ENCODE peak calls at places on chromosomes 5 and 9, in eight cellular contexts. H is ovary, W is Peyer's patch, V is adrenal gland, F is stomach, K is spleen, D is body of pancreas, G is breast epithelium. X is an unnamed sample.

GRCh38 chr5:65961644-65962043 is 35.3 kb downstream of the ERBIN start:
- DNase-seq in W (no peak), K (no peak), F (no peak), D (no peak), H (no peak), G (no peak), V (no peak), X (no peak)

GRCh38 chr9:76085596-76085995 is 195.1 kb downstream of the PCSK5 start:
- DNase-seq in D (no peak), K (no peak), W (no peak), V (no peak), G (no peak), F (no peak), H (no peak), X (no peak)

GRCh38 chr5:91668261-91668660 is 285.1 kb upstream of the ARRDC3 start:
- DNase-seq in F (no peak), D (no peak), H (no peak), V (no peak), W (no peak), K (no peak), G (no peak), X (no peak)

GRCh38 chr5:55903121-55903701 is 52.1 kb downstream of the IL31RA start:
- DNase-seq in G (no peak), H (no peak), D (no peak), K (no peak), W (no peak), V (no peak), F (no peak), X (no peak)

GRCh38 chr9:82489579-82489915 is 501.0 kb downstream of the SPATA31D1 start:
- DNase-seq in F (no peak), D (no peak), V (no peak), K (no peak), W (no peak), G (no peak), H (no peak), X (no peak)

GRCh38 chr5:6556089-6556801 is 76.6 kb downstream of the NSUN2 start:
- DNase-seq in F (no peak), H (no peak), V (no peak), W (no peak), D (no peak), K (no peak), G (no peak), X (no peak)

GRCh38 chr5:38921174-38921573 is 75.4 kb downstream of the OSMR start:
- DNase-seq in G (no peak), H (no peak), K (no peak), D (no peak), V (no peak), W (no peak), F (no peak), X (no peak)

GRCh38 chr9:120109242-120109641 is 470.7 kb downstream of the CDK5RAP2 start:
- DNase-seq in G (no peak), F (no peak), W (no peak), H (no peak), D (no peak), V (no peak), K (no peak), X (peak; percentile 21)

GRCh38 chr9:133696036-133696435 is 42.1 kb downstream of the SARDH start:
- DNase-seq in F (no peak), H (no peak), V (no peak), D (no peak), K (no peak), W (no peak), G (no peak), X (no peak)

GRCh38 chr9:135523521-135524129 is 2.4 kb downstream of the LCN1 start:
- DNase-seq in F (peak; percentile 13), K (no peak), W (no peak), H (no peak), V (no peak), D (no peak), G (peak; percentile 31), X (no peak)

GRCh38 chr5:60295423-60295822 is 401.9 kb upstream of the PDE4D start:
- DNase-seq in V (no peak), F (peak; percentile 39), K (no peak), G (no peak), H (no peak), W (no peak), D (peak; percentile 40), X (peak; percentile 42)

GRCh38 chr9:136143215-136144001 is 24.7 kb upstream of the TMEM250 start:
- DNase-seq in G (no peak), H (no peak), D (no peak), W (no peak), K (no peak), F (no peak), V (no peak), X (no peak)

GRCh38 chr5:180100621-180101450 is 29.3 kb upstream of the RNF130 start:
- DNase-seq in K (peak; percentile 59), H (no peak), F (no peak), W (no peak), V (peak; percentile 9), G (peak; percentile 38), D (no peak), X (no peak)

GRCh38 chr5:16489322-16489791 is 23.8 kb upstream of the ZNF622 start:
- DNase-seq in H (no peak), V (no peak), G (no peak), F (no peak), K (no peak), D (no peak), W (no peak), X (peak; percentile 28)

GRCh38 chr9:37187713-37188439 is 67.5 kb downstream of the ZCCHC7 start:
- DNase-seq in V (no peak), H (no peak), G (no peak), D (no peak), K (no peak), F (no peak), W (no peak), X (no peak)

GRCh38 chr9:85249313-85249621 is 492.5 kb downstream of the AGTPBP1 start:
- DNase-seq in H (no peak), V (no peak), W (no peak), K (no peak), F (no peak), G (no peak), D (no peak), X (no peak)

GRCh38 chr9:36165766-36166149 is 3.4 kb upstream of the CCIN start:
- DNase-seq in G (no peak), V (no peak), F (no peak), H (no peak), D (no peak), W (no peak), K (no peak), X (no peak)

GRCh38 chr5:97074859-97075489 is 67.4 kb downstream of the LIX1 start:
- DNase-seq in W (no peak), G (no peak), V (no peak), H (no peak), D (no peak), K (no peak), F (peak; percentile 30), X (no peak)

GRCh38 chr9:37163299-37163698 is 42.9 kb downstream of the ZCCHC7 start:
- DNase-seq in G (no peak), D (no peak), H (no peak), K (no peak), F (no peak), V (no peak), W (no peak), X (no peak)

GRCh38 chr5:151597749-151598148 is 6.6 kb upstream of the FAT2 start:
- DNase-seq in H (no peak), W (no peak), G (no peak), K (no peak), V (no peak), D (no peak), F (no peak), X (no peak)

GRCh38 chr9:76369583-76369982 is 24.6 kb downstream of the RFK start:
- DNase-seq in F (peak; percentile 85), W (no peak), D (peak; percentile 80), G (no peak), H (peak; percentile 31), V (peak; percentile 29), K (no peak), X (peak; percentile 30)

GRCh38 chr9:32552172-32552872 is at the start of the genes SMIM27 and TOPORS:
- DNase-seq in D (peak; percentile 89), W (peak; percentile 92), F (peak; percentile 92), K (peak; percentile 97), G (peak; percentile 86), H (peak; percentile 92), V (peak; percentile 90), X (peak; percentile 94)
- TF ChIP-seq POLR2A in D (peak; percentile 66), W (peak; percentile 60), F (no peak), K (no peak), G (peak; percentile 62), H (peak; percentile 83), V (peak; percentile 91), X (peak; percentile 76)

GRCh38 chr9:35060548-35061207 is 11.7 kb downstream of the VCP start:
- DNase-seq in W (no peak), V (no peak), F (no peak), G (no peak), D (no peak), H (no peak), K (no peak), X (no peak)

GRCh38 chr9:35056571-35057270 is 15.7 kb downstream of the VCP start:
- DNase-seq in G (no peak), W (no peak), F (no peak), H (no peak), V (no peak), D (no peak), K (no peak), X (no peak)

GRCh38 chr9:35057271-35057620 is 15.2 kb downstream of the VCP start:
- DNase-seq in W (no peak), F (no peak), V (no peak), D (no peak), K (no peak), H (no peak), G (no peak), X (no peak)

GRCh38 chr9:35054871-35055644 is 17.4 kb downstream of the VCP start:
- DNase-seq in F (no peak), W (no peak), G (no peak), V (no peak), K (no peak), D (no peak), H (no peak), X (no peak)

GRCh38 chr9:35059438-35059837 is 13.0 kb downstream of the VCP start:
- DNase-seq in W (no peak), G (no peak), V (no peak), H (no peak), K (no peak), F (no peak), D (no peak), X (no peak)
- TF ChIP-seq POLR2A in W (no peak), G (no peak), V (no peak), H (no peak), K (no peak), F (no peak), D (no peak), X (no peak)

DNA sequence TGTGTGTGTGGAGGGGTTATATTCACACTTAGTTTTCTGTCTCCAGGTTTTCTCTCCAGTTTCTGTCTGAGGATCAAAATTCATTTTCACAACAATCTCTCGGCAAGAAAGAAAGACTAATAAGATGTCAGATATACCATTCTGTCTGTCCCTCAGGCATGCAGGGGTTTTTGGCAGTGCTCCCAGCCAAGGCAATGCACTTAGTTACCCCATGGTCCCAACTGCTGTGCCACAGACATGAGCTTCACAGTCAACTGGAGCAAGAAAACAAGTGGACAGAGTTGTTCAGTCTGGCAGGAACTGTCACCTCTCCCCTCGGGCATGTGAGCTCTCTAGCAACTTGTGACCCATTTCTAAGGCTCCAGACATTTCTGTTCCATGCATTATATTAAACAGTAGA is 101.7 kb upstream of the LHFPL2 start:
- DNase-seq in F (no peak), K (no peak), W (no peak), D (no peak), V (no peak), G (no peak), H (no peak), X (no peak)
- TF ChIP-seq POLR2A in F (no peak), K (no peak), W (no peak), D (no peak), V (no peak), G (no peak), H (no peak), X (no peak)

GRCh38 chr5:176536902-176537607 is at the start of gene RNF44:
- DNase-seq in V (peak; percentile 98), F (peak; percentile 98), G (peak; percentile 96), D (peak; percentile 97), W (peak; percentile 98), K (peak; percentile 100), H (peak; percentile 99), X (peak; percentile 99)
- TF ChIP-seq POLR2A in V (peak; percentile 82), F (no peak), G (peak; percentile 30), D (peak; percentile 54), W (peak; percentile 66), K (peak; percentile 52), H (peak; percentile 38), X (no peak)